ENCODE peak calls at places on chromosomes 13 and 19, in seven cellular contexts. L, P, J, M, A, K and G are unnamed samples.

GRCh38 chr19:14770136-14770535 is 8.2 kb downstream of the ADGRE2 start:
- DNase-seq in M (no peak), J (no peak), K (no peak), A (no peak), P (no peak), L (no peak), G (no peak)

GRCh38 chr13:48446454-48446853 is 33.5 kb upstream of the LPAR6 start:
- DNase-seq in L (peak), A (no peak), K (no peak), M (no peak), P (no peak), J (no peak), G (peak)

GRCh38 chr19:34713262-34713637 is 20.8 kb upstream of the ZNF181 start:
- DNase-seq in J (no peak), M (no peak), K (no peak), P (no peak), A (no peak), L (peak), G (no peak)

GRCh38 chr13:90950134-90950533 is 397.4 kb upstream of the MIR17HG start:
- DNase-seq in P (no peak), M (no peak), J (no peak), A (no peak), L (no peak), K (peak), G (no peak)

GRCh38 chr19:5143471-5144411 is 174.8 kb downstream of the KDM4B start:
- DNase-seq in L (peak), K (no peak), A (no peak), J (no peak), M (peak), P (peak), G (no peak)

GRCh38 chr13:51282322-51282721 is 57.2 kb upstream of the SERPINE3 start:
- DNase-seq in M (no peak), L (no peak), J (no peak), K (no peak), A (no peak), P (peak), G (no peak)

GRCh38 chr13:99314640-99315176 is 7.5 kb upstream of the GPR183 start:
- DNase-seq in K (no peak), M (no peak), A (no peak), L (no peak), P (no peak), J (no peak), G (peak)

GRCh38 chr19:12733369-12733896 is 1.1 kb downstream of the TRIR start:
- DNase-seq in A (no peak), L (peak), P (no peak), K (no peak), M (no peak), J (peak), G (no peak)

GRCh38 chr13:42002066-42002465 is 41.2 kb upstream of the VWA8 start:
- DNase-seq in P (no peak), L (no peak), J (no peak), K (no peak), M (no peak), A (no peak), G (no peak)

GRCh38 chr13:40070357-40070756 is 414.9 kb downstream of the COG6 start:
- DNase-seq in L (peak), A (no peak), M (no peak), J (no peak), P (no peak), K (no peak), G (no peak)

GRCh38 chr19:15467734-15468214 is 3.4 kb upstream of the RASAL3 start:
- DNase-seq in K (no peak), J (no peak), M (no peak), L (no peak), A (no peak), P (no peak), G (no peak)

GRCh38 chr13:74246398-74246975 is 112.3 kb upstream of the KLF12 start:
- DNase-seq in J (no peak), K (no peak), M (no peak), L (no peak), A (no peak), P (no peak), G (peak)

GRCh38 chr13:107612376-107612775 is 603.0 kb downstream of the LIG4 start:
- DNase-seq in P (no peak), A (no peak), K (no peak), M (no peak), J (no peak), L (no peak), G (no peak)

GRCh38 chr19:16013181-16013850 is 63.0 kb upstream of the TPM4 start:
- DNase-seq in J (no peak), K (no peak), M (no peak), A (no peak), L (no peak), P (no peak), G (no peak)

GRCh38 chr19:944171-944567 is 18.3 kb downstream of the ARID3A start:
- DNase-seq in A (no peak), M (no peak), P (peak), L (peak), K (no peak), J (no peak), G (no peak)

GRCh38 chr13:45063261-45063870 is 56.9 kb upstream of the GTF2F2 start:
- DNase-seq in K (no peak), M (no peak), A (no peak), J (no peak), L (no peak), P (no peak), G (peak)
- H3K4me3 ChIP-seq in K (no peak), M (no peak), A (no peak), J (no peak), L (no peak), P (no peak), G (no peak)

GRCh38 chr19:41940443-41941409 is 12.5 kb upstream of the ERFL start:
- DNase-seq in M (no peak), K (no peak), J (no peak), L (no peak), P (no peak), A (no peak), G (no peak)
- TF ChIP-seq CTCF in M (no peak), K (no peak), J (no peak), L (no peak), P (no peak), A (no peak), G (no peak)

GRCh38 chr19:11649941-11650340 is 52.7 kb downstream of the ZNF627 start:
- DNase-seq in J (no peak), L (no peak), K (no peak), M (no peak), A (no peak), P (no peak), G (no peak)

GRCh38 chr19:11652056-11652455 is 54.8 kb downstream of the ZNF627 start:
- DNase-seq in J (no peak), L (no peak), A (no peak), M (no peak), P (no peak), K (no peak), G (no peak)

GRCh38 chr19:11656535-11656934 is 59.3 kb downstream of the ZNF627 start:
- DNase-seq in M (no peak), L (no peak), A (no peak), P (no peak), J (no peak), K (no peak), G (no peak)

GRCh38 chr19:11651062-11651461 is 53.8 kb downstream of the ZNF627 start:
- DNase-seq in P (no peak), K (no peak), A (no peak), L (no peak), J (no peak), M (no peak), G (no peak)

DNA sequence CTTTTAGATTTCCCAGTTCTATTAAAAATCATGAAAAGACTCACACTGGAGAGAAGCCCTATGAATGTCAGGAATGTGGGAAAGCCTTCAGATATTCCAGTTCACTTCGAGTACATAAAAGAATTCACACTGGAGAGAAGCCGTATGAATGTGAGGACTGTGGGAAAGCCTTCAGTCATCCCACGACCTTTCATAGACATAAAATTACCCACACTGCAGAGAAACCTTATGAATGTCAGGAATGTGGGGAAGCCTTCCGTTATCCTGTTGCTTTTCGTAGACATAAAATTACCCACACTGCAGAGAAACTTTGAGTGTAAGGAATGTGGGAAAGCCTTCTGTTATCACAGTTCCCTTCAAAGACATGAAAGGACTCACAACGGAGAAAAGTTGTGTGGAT is 55.2 kb downstream of the ZNF627 start:
- DNase-seq in K (no peak), M (no peak), P (no peak), L (no peak), J (no peak), A (no peak), G (no peak)
- H3K4me3 ChIP-seq in K (no peak), M (no peak), P (no peak), L (no peak), J (no peak), A (no peak), G (no peak)

GRCh38 chr19:18348171-18348570 is 7.8 kb downstream of the PGPEP1 start:
- DNase-seq in K (no peak), J (no peak), M (no peak), P (no peak), L (no peak), A (no peak), G (no peak)

GRCh38 chr19:18344546-18344945 is 4.1 kb downstream of the PGPEP1 start:
- DNase-seq in K (no peak), M (no peak), J (peak), A (no peak), P (no peak), L (no peak), G (no peak)

GRCh38 chr19:18345296-18345695 is 4.9 kb downstream of the PGPEP1 start:
- DNase-seq in P (no peak), K (no peak), J (no peak), M (no peak), A (no peak), L (no peak), G (no peak)

GRCh38 chr19:18349524-18350128 is 9.2 kb downstream of the PGPEP1 start:
- DNase-seq in P (peak), M (peak), L (peak), K (no peak), A (no peak), J (peak), G (peak)

DNA sequence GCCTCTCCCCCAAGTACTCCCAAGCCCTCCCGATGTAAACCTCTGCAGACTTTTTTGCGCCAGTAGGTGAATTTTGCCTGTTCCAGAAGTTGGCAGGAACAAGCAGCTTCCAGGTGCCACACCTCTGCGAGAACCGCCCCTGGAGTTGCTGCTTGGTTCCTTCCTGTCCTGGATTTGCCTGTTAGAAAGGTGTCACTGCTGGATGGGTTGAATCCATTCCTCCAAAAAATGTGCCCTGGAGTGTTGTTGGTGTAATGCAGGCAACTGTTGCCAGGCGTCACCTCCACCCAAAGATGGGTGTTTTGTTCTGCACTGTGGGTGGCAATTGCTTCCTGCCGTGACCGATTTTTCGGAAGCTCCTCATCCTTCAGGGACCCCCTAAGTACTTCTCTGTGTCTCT is 5.7 kb downstream of the PGPEP1 start:
- DNase-seq in K (no peak), P (no peak), A (no peak), M (no peak), J (no peak), L (no peak), G (no peak)
- TF ChIP-seq CTCF in K (no peak), P (no peak), A (no peak), M (no peak), J (no peak), L (no peak), G (no peak)

GRCh38 chr19:55636723-55637122 is 4.1 kb upstream of the ZNF580 start:
- DNase-seq in P (peak), M (peak), A (no peak), L (no peak), K (no peak), J (no peak), G (no peak)
- H3K4me3 ChIP-seq in P (no peak), M (no peak), A (peak), L (no peak), K (no peak), J (no peak), G (no peak)

GRCh38 chr19:44757057-44757734 is 8.7 kb downstream of the BCL3 start:
- DNase-seq in M (peak), J (peak), P (peak), K (no peak), L (no peak), A (peak), G (peak)
- TF ChIP-seq CTCF in M (no peak), J (no peak), P (no peak), K (no peak), L (no peak), A (peak), G (no peak)

DNA sequence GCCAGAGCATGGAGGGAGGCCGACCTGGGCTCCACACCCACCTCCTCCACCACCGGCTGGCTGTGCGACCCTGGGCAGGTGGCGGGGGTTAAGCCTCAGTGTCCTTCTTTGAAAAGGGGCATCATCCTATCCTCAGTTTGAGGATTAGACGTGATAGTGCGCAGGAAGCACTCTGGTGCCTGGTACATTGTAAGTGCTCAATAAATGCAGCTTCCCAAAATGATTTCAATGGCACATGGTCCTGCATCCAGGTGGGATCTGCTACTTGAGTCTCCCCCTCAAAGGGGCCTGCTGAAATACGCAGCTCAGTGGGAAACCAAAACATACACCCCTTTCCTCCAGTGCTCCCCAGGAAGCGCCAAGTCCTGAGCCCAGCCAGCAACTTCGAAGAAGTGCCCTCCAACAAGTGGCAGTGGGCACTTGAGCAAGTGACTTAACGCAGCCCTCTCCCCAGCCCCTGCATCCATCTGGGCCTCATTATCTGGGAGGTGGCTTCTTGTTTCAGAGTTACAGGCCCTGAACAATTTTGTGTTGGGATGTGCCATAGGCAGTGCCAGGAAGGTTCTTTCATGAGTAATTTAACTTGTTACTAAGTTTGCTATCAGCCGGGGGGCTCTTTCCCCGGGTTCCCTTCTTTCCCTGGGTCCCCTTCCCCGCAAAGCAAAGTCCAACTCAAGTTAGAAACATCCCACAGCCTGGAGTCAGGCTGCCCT is 17.9 kb downstream of the ACTN4 start:
- DNase-seq in K (no peak), M (no peak), L (no peak), J (no peak), A (no peak), P (no peak), G (no peak)
- H3K4me3 ChIP-seq in K (no peak), M (peak), L (no peak), J (no peak), A (peak), P (no peak), G (no peak)